ENCODE peak calls at places on chromosomes 7 and 10, in seven cellular contexts. One of them, this sample, is unnamed.

GRCh38 chr10:102644646-102645387 is 538 bp downstream of the TRIM8 start:
- DNase-seq in psoas muscle: peak; percentile 95
- DNase-seq in suprapubic skin: peak; percentile 93
- DNase-seq in neuronal stem cell: peak; percentile 62
- DNase-seq in heart left ventricle: peak; percentile 93
- DNase-seq in cardiac muscle cell: peak; percentile 75
- DNase-seq in pancreas: peak; percentile 92
- DNase-seq in this sample: peak; percentile 92

GRCh38 chr10:93917814-93918213 is 24.0 kb downstream of the SLC35G1 start:
- DNase-seq in psoas muscle: no peak
- DNase-seq in suprapubic skin: no peak
- DNase-seq in neuronal stem cell: no peak
- DNase-seq in heart left ventricle: no peak
- DNase-seq in cardiac muscle cell: peak; percentile 12
- DNase-seq in pancreas: no peak
- DNase-seq in this sample: no peak

GRCh38 chr7:116210345-116211005 is at the start of gene TES:
- DNase-seq in psoas muscle: peak; percentile 70
- DNase-seq in suprapubic skin: no peak
- DNase-seq in neuronal stem cell: peak; percentile 54
- DNase-seq in heart left ventricle: peak; percentile 70
- DNase-seq in cardiac muscle cell: peak; percentile 75
- DNase-seq in pancreas: peak; percentile 92
- DNase-seq in this sample: peak; percentile 87

GRCh38 chr10:96025566-96025965 is 17.8 kb upstream of the CCNJ start:
- DNase-seq in psoas muscle: no peak
- DNase-seq in suprapubic skin: no peak
- DNase-seq in neuronal stem cell: no peak
- DNase-seq in heart left ventricle: no peak
- DNase-seq in cardiac muscle cell: peak; percentile 10
- DNase-seq in pancreas: no peak
- DNase-seq in this sample: no peak

GRCh38 chr10:67815571-67816059 is 22.4 kb downstream of the DNAJC12 start:
- DNase-seq in psoas muscle: no peak
- DNase-seq in suprapubic skin: no peak
- DNase-seq in neuronal stem cell: no peak
- DNase-seq in heart left ventricle: no peak
- DNase-seq in cardiac muscle cell: peak; percentile 57
- DNase-seq in pancreas: no peak
- DNase-seq in this sample: no peak

GRCh38 chr7:12490105-12490688 is 80.3 kb upstream of the SCIN start:
- DNase-seq in psoas muscle: no peak
- DNase-seq in suprapubic skin: no peak
- DNase-seq in neuronal stem cell: no peak
- DNase-seq in heart left ventricle: no peak
- DNase-seq in cardiac muscle cell: peak; percentile 33
- DNase-seq in pancreas: no peak
- DNase-seq in this sample: no peak

GRCh38 chr10:51048792-51049191 is 25.5 kb upstream of the PRKG1 start:
- DNase-seq in psoas muscle: no peak
- DNase-seq in suprapubic skin: no peak
- DNase-seq in neuronal stem cell: no peak
- DNase-seq in heart left ventricle: no peak
- DNase-seq in cardiac muscle cell: no peak
- DNase-seq in pancreas: no peak
- DNase-seq in this sample: no peak

GRCh38 chr10:60816624-60817023 is 38.3 kb downstream of the CDK1 start:
- DNase-seq in psoas muscle: no peak
- DNase-seq in suprapubic skin: no peak
- DNase-seq in neuronal stem cell: peak; percentile 65
- DNase-seq in heart left ventricle: no peak
- DNase-seq in cardiac muscle cell: peak; percentile 94
- DNase-seq in pancreas: no peak
- DNase-seq in this sample: no peak

GRCh38 chr10:87092356-87092860 is 2.2 kb downstream of the GLUD1 start:
- DNase-seq in psoas muscle: no peak
- DNase-seq in suprapubic skin: no peak
- DNase-seq in neuronal stem cell: no peak
- DNase-seq in heart left ventricle: no peak
- DNase-seq in cardiac muscle cell: peak; percentile 55
- DNase-seq in pancreas: no peak
- DNase-seq in this sample: no peak

GRCh38 chr10:84551437-84552120 is 223.2 kb downstream of the CCSER2 start:
- DNase-seq in psoas muscle: no peak
- DNase-seq in suprapubic skin: no peak
- DNase-seq in neuronal stem cell: no peak
- DNase-seq in heart left ventricle: no peak
- DNase-seq in cardiac muscle cell: no peak
- DNase-seq in pancreas: no peak
- DNase-seq in this sample: no peak

GRCh38 chr7:150514748-150515222 is at the start of gene GIMAP7:
- DNase-seq in psoas muscle: no peak
- DNase-seq in suprapubic skin: no peak
- DNase-seq in neuronal stem cell: no peak
- DNase-seq in heart left ventricle: no peak
- DNase-seq in cardiac muscle cell: no peak
- DNase-seq in pancreas: no peak
- DNase-seq in this sample: no peak

GRCh38 chr10:22333167-22333566 is 12.1 kb upstream of the SPAG6 start:
- DNase-seq in psoas muscle: no peak
- DNase-seq in suprapubic skin: no peak
- DNase-seq in neuronal stem cell: peak; percentile 15
- DNase-seq in heart left ventricle: no peak
- DNase-seq in cardiac muscle cell: no peak
- DNase-seq in pancreas: no peak
- DNase-seq in this sample: no peak

GRCh38 chr7:39758234-39758970 is 135.0 kb downstream of the RALA start:
- DNase-seq in psoas muscle: no peak
- DNase-seq in suprapubic skin: no peak
- DNase-seq in neuronal stem cell: no peak
- DNase-seq in heart left ventricle: peak; percentile 84
- DNase-seq in cardiac muscle cell: no peak
- DNase-seq in pancreas: no peak
- DNase-seq in this sample: peak; percentile 63

GRCh38 chr10:84308481-84309304 is 19.7 kb upstream of the CCSER2 start:
- DNase-seq in psoas muscle: no peak
- DNase-seq in suprapubic skin: no peak
- DNase-seq in neuronal stem cell: no peak
- DNase-seq in heart left ventricle: peak; percentile 67
- DNase-seq in cardiac muscle cell: peak; percentile 68
- DNase-seq in pancreas: no peak
- DNase-seq in this sample: peak; percentile 55

GRCh38 chr7:55188590-55189446 is 170.0 kb downstream of the EGFR start:
- DNase-seq in psoas muscle: no peak
- DNase-seq in suprapubic skin: no peak
- DNase-seq in neuronal stem cell: no peak
- DNase-seq in heart left ventricle: no peak
- DNase-seq in cardiac muscle cell: no peak
- DNase-seq in pancreas: no peak
- DNase-seq in this sample: no peak

GRCh38 chr10:82544377-82544776 is 669.4 kb downstream of the NRG3 start:
- DNase-seq in psoas muscle: no peak
- DNase-seq in suprapubic skin: no peak
- DNase-seq in neuronal stem cell: no peak
- DNase-seq in heart left ventricle: no peak
- DNase-seq in cardiac muscle cell: no peak
- DNase-seq in pancreas: no peak
- DNase-seq in this sample: no peak

GRCh38 chr7:78326870-78327269 is 528.3 kb downstream of the PHTF2 start:
- DNase-seq in psoas muscle: no peak
- DNase-seq in suprapubic skin: no peak
- DNase-seq in neuronal stem cell: no peak
- DNase-seq in heart left ventricle: peak; percentile 66
- DNase-seq in cardiac muscle cell: peak; percentile 0
- DNase-seq in pancreas: no peak
- DNase-seq in this sample: no peak

GRCh38 chr7:44678096-44678467 is 70.6 kb upstream of the ZMIZ2 start:
- DNase-seq in psoas muscle: no peak
- DNase-seq in suprapubic skin: no peak
- DNase-seq in neuronal stem cell: no peak
- DNase-seq in heart left ventricle: no peak
- DNase-seq in cardiac muscle cell: peak; percentile 47
- DNase-seq in pancreas: no peak
- DNase-seq in this sample: no peak
- H3K27ac ChIP-seq in psoas muscle: peak overlapping the region; percentile 74
- H3K27ac ChIP-seq in suprapubic skin: peak overlapping the region; percentile 6
- H3K27ac ChIP-seq in neuronal stem cell: no peak overlapping the region
- H3K27ac ChIP-seq in heart left ventricle: peak overlapping the region; percentile 78
- H3K27ac ChIP-seq in cardiac muscle cell: peak overlapping the region; percentile 56
- H3K27ac ChIP-seq in pancreas: no peak overlapping the region
- H3K27ac ChIP-seq in this sample: peak overlapping the region; percentile 63

GRCh38 chr10:26729395-26729794 is 31.9 kb downstream of the PDSS1 start:
- DNase-seq in psoas muscle: no peak
- DNase-seq in suprapubic skin: no peak
- DNase-seq in neuronal stem cell: no peak
- DNase-seq in heart left ventricle: no peak
- DNase-seq in cardiac muscle cell: no peak
- DNase-seq in pancreas: no peak
- DNase-seq in this sample: no peak
- H3K36me3 ChIP-seq in psoas muscle: no peaks in the 10 kb centered on the region
- H3K36me3 ChIP-seq in suprapubic skin: peaks cover 20% of the 10 kb centered on the region
- H3K36me3 ChIP-seq in neuronal stem cell: peaks cover 13% of the 10 kb centered on the region
- H3K36me3 ChIP-seq in heart left ventricle: peaks cover 70% of the 10 kb centered on the region
- H3K36me3 ChIP-seq in cardiac muscle cell: no peaks in the 10 kb centered on the region
- H3K36me3 ChIP-seq in pancreas: peaks cover 4% of the 10 kb centered on the region
- H3K36me3 ChIP-seq in this sample: peaks cover 42% of the 10 kb centered on the region

DNA sequence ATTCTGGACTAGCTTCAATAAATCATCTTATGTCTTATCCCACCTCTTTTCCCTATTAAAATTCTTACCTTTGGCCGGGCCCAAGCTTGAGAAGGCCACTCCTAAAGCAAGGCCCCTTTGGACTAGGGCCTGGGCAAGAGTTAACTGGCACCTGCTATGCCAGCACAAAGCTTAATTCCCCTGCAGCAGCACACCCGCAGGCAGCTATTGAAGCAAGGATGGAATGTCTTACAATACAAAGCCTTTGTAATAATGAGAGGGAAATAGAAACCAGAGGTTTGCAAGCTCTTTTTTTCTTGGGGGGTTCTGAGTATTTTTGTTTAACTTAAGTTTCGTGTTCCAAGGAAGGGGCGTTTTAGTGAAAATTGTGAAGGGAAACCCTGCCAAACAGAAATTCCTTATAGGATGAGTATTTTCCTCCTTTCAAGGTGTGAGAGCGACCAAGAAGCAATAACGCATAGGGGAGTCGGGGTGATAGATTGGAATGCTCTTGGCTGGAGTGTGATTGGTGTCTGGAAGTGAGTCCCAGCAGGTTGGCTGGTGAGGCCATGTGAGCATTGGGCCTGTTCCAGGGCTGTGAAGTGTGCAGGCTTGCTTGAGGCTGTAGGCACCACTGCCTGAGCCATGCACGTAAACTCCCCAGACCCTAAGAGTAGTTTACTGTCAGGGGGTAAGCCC is 148.5 kb downstream of the KIAA1217 start:
- DNase-seq in psoas muscle: no peak
- DNase-seq in suprapubic skin: no peak
- DNase-seq in neuronal stem cell: peak; percentile 43
- DNase-seq in heart left ventricle: peak; percentile 38
- DNase-seq in cardiac muscle cell: no peak
- DNase-seq in pancreas: no peak
- DNase-seq in this sample: no peak
- H3K27ac ChIP-seq in psoas muscle: peak overlapping the region; percentile 13
- H3K27ac ChIP-seq in suprapubic skin: no peak overlapping the region
- H3K27ac ChIP-seq in neuronal stem cell: no peak overlapping the region
- H3K27ac ChIP-seq in heart left ventricle: no peak overlapping the region
- H3K27ac ChIP-seq in cardiac muscle cell: no peak overlapping the region
- H3K27ac ChIP-seq in pancreas: no peak overlapping the region
- H3K27ac ChIP-seq in this sample: no peak overlapping the region

GRCh38 chr10:47009215-47009838 is 98.1 kb downstream of the PTPN20 start:
- DNase-seq in psoas muscle: no peak
- DNase-seq in suprapubic skin: no peak
- DNase-seq in neuronal stem cell: no peak
- DNase-seq in heart left ventricle: no peak
- DNase-seq in cardiac muscle cell: no peak
- DNase-seq in pancreas: no peak
- DNase-seq in this sample: no peak

GRCh38 chr10:47015404-47015803 is 104.2 kb downstream of the PTPN20 start:
- DNase-seq in psoas muscle: no peak
- DNase-seq in suprapubic skin: no peak
- DNase-seq in neuronal stem cell: no peak
- DNase-seq in heart left ventricle: no peak
- DNase-seq in cardiac muscle cell: no peak
- DNase-seq in pancreas: no peak
- DNase-seq in this sample: no peak

GRCh38 chr10:47008769-47009168 is 97.5 kb downstream of the PTPN20 start:
- DNase-seq in psoas muscle: no peak
- DNase-seq in suprapubic skin: no peak
- DNase-seq in neuronal stem cell: no peak
- DNase-seq in heart left ventricle: no peak
- DNase-seq in cardiac muscle cell: no peak
- DNase-seq in pancreas: no peak
- DNase-seq in this sample: no peak

GRCh38 chr10:47013469-47014169 is 102.4 kb downstream of the PTPN20 start:
- DNase-seq in psoas muscle: peak; percentile 75
- DNase-seq in suprapubic skin: no peak
- DNase-seq in neuronal stem cell: no peak
- DNase-seq in heart left ventricle: peak; percentile 44
- DNase-seq in cardiac muscle cell: no peak
- DNase-seq in pancreas: peak; percentile 38
- DNase-seq in this sample: peak; percentile 34

GRCh38 chr10:47012214-47012613 is 101.0 kb downstream of the PTPN20 start:
- DNase-seq in psoas muscle: no peak
- DNase-seq in suprapubic skin: no peak
- DNase-seq in neuronal stem cell: no peak
- DNase-seq in heart left ventricle: no peak
- DNase-seq in cardiac muscle cell: no peak
- DNase-seq in pancreas: no peak
- DNase-seq in this sample: no peak
- H3K36me3 ChIP-seq in psoas muscle: no peaks in the 10 kb centered on the region
- H3K36me3 ChIP-seq in suprapubic skin: no peaks in the 10 kb centered on the region
- H3K36me3 ChIP-seq in neuronal stem cell: no peaks in the 10 kb centered on the region
- H3K36me3 ChIP-seq in heart left ventricle: no peaks in the 10 kb centered on the region
- H3K36me3 ChIP-seq in cardiac muscle cell: no peaks in the 10 kb centered on the region
- H3K36me3 ChIP-seq in pancreas: no peaks in the 10 kb centered on the region
- H3K36me3 ChIP-seq in this sample: no peaks in the 10 kb centered on the region

GRCh38 chr10:32955299-32955772 is 2.7 kb downstream of the ITGB1 start:
- DNase-seq in psoas muscle: no peak
- DNase-seq in suprapubic skin: no peak
- DNase-seq in neuronal stem cell: no peak
- DNase-seq in heart left ventricle: no peak
- DNase-seq in cardiac muscle cell: no peak
- DNase-seq in pancreas: no peak
- DNase-seq in this sample: no peak
- H3K27ac ChIP-seq in psoas muscle: peak overlapping the region; percentile 98
- H3K27ac ChIP-seq in suprapubic skin: no peak overlapping the region
- H3K27ac ChIP-seq in neuronal stem cell: no peak overlapping the region
- H3K27ac ChIP-seq in heart left ventricle: peak overlapping the region; percentile 100
- H3K27ac ChIP-seq in cardiac muscle cell: peak overlapping the region; percentile 85
- H3K27ac ChIP-seq in pancreas: no peak overlapping the region
- H3K27ac ChIP-seq in this sample: peak overlapping the region; percentile 97

This sample was measured in lower lobe of right lung.